ENCODE peak calls at places on chromosome 15, in ten cellular contexts. F, B, T, R, I, Z, H, X, E and U are unnamed samples.

GRCh38 chr15:31206386-31207174 is 105.1 kb upstream of the TRPM1 start:
- DNase-seq in B (no peak), I (no peak), H (no peak), R (no peak), F (no peak), T (no peak), X (no peak), E (no peak), Z (no peak), U (no peak)

GRCh38 chr15:80770356-80770705 is 8.8 kb upstream of the CEMIP start:
- DNase-seq in H (no peak), R (no peak), Z (no peak), B (no peak), X (no peak), T (no peak), F (no peak), I (no peak), E (no peak), U (no peak)

GRCh38 chr15:45640610-45641009 is 5.8 kb downstream of the SQOR start:
- DNase-seq in E (no peak), X (no peak), R (no peak), T (no peak), Z (peak; percentile 87), I (no peak), F (no peak), B (no peak), H (no peak), U (peak; percentile 95)

GRCh38 chr15:67092726-67093125 is 27.3 kb downstream of the SMAD3 start:
- DNase-seq in E (no peak), H (no peak), I (no peak), R (no peak), B (no peak), F (no peak), X (no peak), Z (no peak), T (no peak), U (no peak)

GRCh38 chr15:52318729-52319500 is 23.3 kb upstream of the MYO5C start:
- DNase-seq in R (peak; percentile 63), X (no peak), F (peak; percentile 80), T (no peak), I (no peak), Z (no peak), B (no peak), H (no peak), E (no peak), U (no peak)

GRCh38 chr15:78565951-78566774 is 843 bp downstream of the CHRNA5 start:
- DNase-seq in I (no peak), X (peak; percentile 40), R (no peak), H (no peak), Z (peak; percentile 5), B (no peak), T (peak; percentile 65), E (no peak), F (peak; percentile 19), U (peak; percentile 42)

GRCh38 chr15:85570331-85570730 is 189.9 kb downstream of the AKAP13 start:
- DNase-seq in B (no peak), I (no peak), R (no peak), H (no peak), T (no peak), F (no peak), X (no peak), Z (no peak), E (no peak), U (no peak)

GRCh38 chr15:59174846-59175831 is 31.5 kb upstream of the LDHAL6B start:
- DNase-seq in I (no peak), X (peak; percentile 58), R (peak; percentile 53), E (peak; percentile 38), H (peak; percentile 47), B (peak; percentile 22), F (peak; percentile 52), T (peak; percentile 73), Z (peak; percentile 68), U (peak; percentile 75)